ENCODE peak calls at places on chromosomes 1 and 21, in eight cellular contexts. D, N, L, J, X, G, W and I are unnamed samples.

GRCh38 chr1:12634156-12634555 is 9.7 kb upstream of the AADACL4 start:
- DNase-seq in D (no peak), G (no peak), N (no peak), L (no peak), W (no peak), J (no peak), X (no peak), I (no peak)

GRCh38 chr21:42424848-42425602 is 21.3 kb downstream of the UBASH3A start:
- DNase-seq in D (no peak), G (no peak), W (no peak), N (no peak), J (no peak), L (no peak), X (peak; percentile 32), I (no peak)

GRCh38 chr1:111723091-111723806 is 15.9 kb downstream of the INKA2 start:
- DNase-seq in W (no peak), X (no peak), G (no peak), D (no peak), J (no peak), N (no peak), L (no peak), I (no peak)

GRCh38 chr1:178653091-178653490 is 72.0 kb upstream of the RALGPS2 start:
- DNase-seq in X (no peak), J (peak; percentile 40), N (no peak), D (peak; percentile 46), G (peak; percentile 80), W (no peak), L (peak; percentile 50), I (no peak)

GRCh38 chr1:24152631-24153494 is 9.9 kb upstream of the IL22RA1 start:
- DNase-seq in L (no peak), D (no peak), X (no peak), G (no peak), J (no peak), W (no peak), N (no peak), I (no peak)

GRCh38 chr21:37294674-37295073 is 27.5 kb upstream of the VPS26C start:
- DNase-seq in N (no peak), J (no peak), G (no peak), L (no peak), D (no peak), X (no peak), W (no peak), I (no peak)

GRCh38 chr1:2587860-2588571 is 1.4 kb downstream of the PRXL2B start:
- DNase-seq in L (no peak), X (peak; percentile 25), N (no peak), J (no peak), D (no peak), W (no peak), G (no peak), I (no peak)

GRCh38 chr21:32916522-32917099 is 109.1 kb upstream of the OLIG2 start:
- DNase-seq in X (no peak), N (no peak), J (no peak), L (peak; percentile 9), G (no peak), D (no peak), W (no peak), I (no peak)

GRCh38 chr1:9302745-9303524 is 10.2 kb downstream of the SPSB1 start:
- DNase-seq in G (peak; percentile 87), X (no peak), D (peak; percentile 96), W (no peak), N (no peak), J (peak; percentile 70), L (peak; percentile 79), I (no peak)

GRCh38 chr1:217189362-217189761 is 441.5 kb downstream of the GPATCH2 start:
- DNase-seq in J (no peak), D (no peak), L (no peak), G (no peak), N (no peak), X (no peak), W (no peak), I (no peak)

DNA sequence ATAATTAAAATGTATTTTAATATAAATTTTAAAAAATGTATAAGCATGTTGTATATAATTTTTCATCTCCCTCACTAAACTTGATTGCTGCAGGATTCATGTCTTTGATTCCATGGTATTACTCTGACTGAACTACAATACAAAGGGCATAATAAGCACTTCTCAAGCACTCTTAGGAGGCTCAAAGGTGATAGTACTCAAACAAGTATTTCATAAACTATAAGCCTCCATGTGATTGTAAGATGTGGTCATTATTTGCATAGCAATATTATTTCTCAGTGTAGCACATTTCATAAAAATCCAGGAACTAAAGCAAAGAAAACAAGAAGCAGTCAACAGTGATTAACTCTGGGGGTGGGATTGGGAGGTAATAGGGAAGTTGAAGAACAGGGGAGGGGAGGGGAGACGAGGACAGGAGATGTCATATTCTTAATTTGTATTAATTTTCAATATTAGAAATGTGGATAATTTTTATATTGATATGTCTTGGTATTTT is 106.2 kb upstream of the DPT start:
- DNase-seq in J (no peak), X (no peak), L (no peak), N (no peak), G (no peak), W (no peak), D (no peak), I (no peak)
- TF ChIP-seq CTCF in J (no peak), X (no peak), L (no peak), N (no peak), G (no peak), W (no peak), D (no peak), I (no peak)

DNA sequence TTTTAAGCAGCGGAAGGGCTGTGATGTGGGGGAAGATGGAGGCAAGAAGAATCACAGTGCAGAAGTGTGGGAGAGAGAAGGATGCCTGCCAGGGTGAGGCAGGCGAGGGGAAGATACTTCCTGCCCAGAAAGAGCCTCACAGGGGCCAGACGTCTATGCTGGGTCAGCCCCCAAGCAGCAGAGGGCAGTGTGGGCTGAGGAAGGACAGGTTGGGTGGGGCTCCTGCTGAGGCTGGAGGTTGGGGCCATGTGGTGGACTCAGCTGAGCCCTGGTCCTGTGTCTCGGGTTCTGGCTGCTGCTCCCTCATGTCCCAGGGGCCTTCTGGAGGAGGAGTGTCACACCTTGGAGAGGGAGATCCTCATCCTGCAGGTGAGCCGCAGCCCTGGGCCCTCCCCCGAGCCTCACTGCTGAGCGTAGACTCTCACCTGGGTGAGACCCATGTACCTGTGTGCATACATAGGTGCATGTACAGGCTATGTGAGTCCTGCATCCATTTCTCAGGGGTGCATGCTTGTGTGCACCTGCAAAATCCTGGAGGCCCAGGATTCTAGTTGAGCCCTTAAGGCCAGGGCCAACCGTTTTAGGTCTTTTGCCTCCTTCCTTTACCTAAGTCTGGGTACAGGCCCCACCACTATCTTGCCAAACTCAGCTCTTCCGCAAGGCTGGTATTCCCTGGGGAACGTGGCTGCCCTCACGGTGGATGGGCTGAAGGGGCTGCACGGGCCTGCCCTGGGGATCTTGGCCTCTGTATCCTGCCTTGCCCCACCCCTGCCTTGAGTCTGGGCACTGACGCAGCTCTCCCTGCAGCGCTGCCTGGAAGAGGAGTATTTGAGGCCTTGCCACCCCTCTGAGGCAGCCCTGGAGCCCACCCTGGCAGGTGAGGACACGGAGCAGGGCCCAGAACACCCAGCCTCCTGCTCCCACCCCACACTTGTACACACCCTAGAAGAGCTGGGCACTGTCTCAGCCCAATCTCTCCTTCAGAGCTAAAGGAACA is 3.7 kb downstream of the CCDC24 start:
- DNase-seq in L (peak; percentile 53), D (no peak), J (no peak), G (no peak), X (peak; percentile 63), W (no peak), N (no peak), I (no peak)
- TF ChIP-seq CTCF in L (peak; percentile 27), D (peak; percentile 60), J (no peak), G (peak; percentile 19), X (peak; percentile 42), W (no peak), N (peak; percentile 40), I (peak; percentile 47)

DNA sequence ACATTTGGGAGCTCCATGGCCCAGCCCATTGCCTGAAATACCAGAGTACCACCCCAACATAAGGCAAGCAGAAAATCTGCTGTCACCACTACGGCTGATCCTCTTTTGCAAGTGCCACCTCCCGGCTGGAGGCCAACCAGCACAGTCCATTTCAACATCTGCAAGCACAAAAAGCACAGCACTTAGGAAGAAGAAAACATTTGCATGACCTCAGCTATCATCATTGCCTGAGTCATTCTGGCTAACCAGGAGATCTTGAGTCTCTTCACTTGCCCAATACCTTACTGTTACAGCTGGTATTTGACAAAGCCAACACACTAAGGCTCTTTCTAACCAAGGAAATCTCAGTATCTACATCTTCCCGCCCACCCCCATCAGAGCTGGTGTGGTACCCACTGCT is 55.9 kb downstream of the NEK7 start:
- DNase-seq in J (no peak), G (peak; percentile 92), W (no peak), N (no peak), X (no peak), L (peak; percentile 6), D (peak; percentile 84), I (no peak)
- TF ChIP-seq CTCF in J (no peak), G (no peak), W (no peak), N (no peak), X (no peak), L (no peak), D (no peak), I (no peak)

DNA sequence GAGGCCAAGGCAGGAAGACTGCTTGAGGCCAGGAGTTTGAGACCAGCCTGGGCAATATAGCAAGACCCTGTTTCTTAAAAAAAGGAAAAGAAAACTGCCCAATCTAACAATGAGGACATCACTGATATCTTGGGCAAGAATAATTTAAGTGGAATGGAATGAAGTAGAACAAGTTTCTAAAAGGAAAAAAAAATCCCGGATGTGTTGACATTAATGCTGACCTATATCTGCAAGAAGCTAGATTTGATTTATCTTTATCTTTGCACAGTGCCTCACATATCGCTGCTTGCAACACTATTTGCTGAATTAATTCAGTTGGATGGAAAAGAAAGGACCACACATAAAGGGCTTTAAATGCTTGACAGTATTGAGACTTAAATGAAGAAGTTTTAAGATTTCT is 27.8 kb downstream of the DIPK1A start:
- DNase-seq in L (no peak), J (peak; percentile 64), G (peak; percentile 85), D (no peak), X (no peak), W (no peak), N (no peak), I (no peak)
- TF ChIP-seq CTCF in L (no peak), J (no peak), G (no peak), D (no peak), X (no peak), W (no peak), N (no peak), I (no peak)

GRCh38 chr1:44500181-44501021 is 95.3 kb downstream of the RNF220 start:
- DNase-seq in X (no peak), G (peak; percentile 24), N (no peak), L (no peak), D (no peak), W (peak; percentile 42), J (no peak), I (peak; percentile 51)
- TF ChIP-seq CTCF in X (no peak), G (peak; percentile 34), N (peak; percentile 28), L (peak; percentile 5), D (peak; percentile 45), W (peak; percentile 56), J (no peak), I (peak; percentile 31)

GRCh38 chr1:67146101-67146500 is 11.3 kb upstream of the C1orf141 start:
- DNase-seq in W (no peak), D (no peak), J (no peak), N (no peak), L (no peak), G (no peak), X (no peak), I (no peak)
- TF ChIP-seq CTCF in W (no peak), D (no peak), J (no peak), N (no peak), L (no peak), G (no peak), X (no peak), I (no peak)

GRCh38 chr1:7117599-7118281 is 332.5 kb downstream of the CAMTA1 start:
- DNase-seq in W (no peak), D (peak; percentile 95), L (peak; percentile 55), G (peak; percentile 91), J (peak; percentile 80), X (no peak), N (no peak), I (peak; percentile 26)
- TF ChIP-seq CTCF in W (no peak), D (peak; percentile 71), L (no peak), G (peak; percentile 47), J (no peak), X (no peak), N (peak; percentile 35), I (peak; percentile 51)